ENCODE peak calls at places on chromosomes 1 and 21, in six cellular contexts. M is activated naive CD8-positive, alpha-beta T cell treated with anti-CD3 and anti-CD28 coated beads, Interleukin-2, amount 50 U/mL, for 24 hours; W is upper lobe of right lung; Z is M059J; S is germinal center; Y is fibroblast of lung. K is an unnamed sample.

GRCh38 chr1:241591736-241592135 is 48.4 kb downstream of the CHML start:
- DNase-seq in M (no peak), W (no peak), Z (no peak), S (no peak), Y (no peak), K (no peak)

GRCh38 chr1:53380296-53380695 is 52.4 kb upstream of the LRP8 start:
- DNase-seq in M (no peak), W (peak; percentile 20), Z (no peak), S (no peak), Y (no peak), K (no peak)

GRCh38 chr1:223717123-223717522 is 4.8 kb downstream of the CAPN2 start:
- DNase-seq in M (no peak), W (no peak), Z (no peak), S (no peak), Y (no peak), K (no peak)

GRCh38 chr21:44508426-44508710 is 31.6 kb downstream of the KRTAP10-1 start:
- DNase-seq in M (no peak), W (no peak), Z (no peak), S (no peak), Y (no peak), K (no peak)

GRCh38 chr1:65471213-65471833 is 50.9 kb downstream of the LEPR start:
- DNase-seq in M (no peak), W (no peak), Z (no peak), S (no peak), Y (no peak), K (no peak)

GRCh38 chr1:66834926-66835325 is 33.9 kb upstream of the INSL5 start:
- DNase-seq in M (no peak), W (no peak), Z (peak; percentile 12), S (no peak), Y (no peak), K (no peak)

GRCh38 chr1:12656575-12656974 is 12.7 kb downstream of the AADACL4 start:
- DNase-seq in M (no peak), W (no peak), Z (no peak), S (no peak), Y (no peak), K (no peak)

GRCh38 chr21:45013271-45013841 is 61.0 kb upstream of the ADARB1 start:
- DNase-seq in M (no peak), W (peak; percentile 53), Z (no peak), S (no peak), Y (no peak), K (peak; percentile 19)

GRCh38 chr1:145845144-145845513 is 301 bp upstream of the NUDT17 start:
- DNase-seq in M (no peak), W (no peak), Z (no peak), S (peak; percentile 88), Y (no peak), K (no peak)

GRCh38 chr21:45455321-45456013 is 50.5 kb downstream of the COL18A1 start:
- DNase-seq in M (no peak), W (no peak), Z (peak; percentile 79), S (no peak), Y (peak; percentile 61), K (peak; percentile 77)

GRCh38 chr1:143698016-143698415 is 273.8 kb downstream of the FAM72C start:
- DNase-seq in M (peak; percentile 23), W (peak; percentile 80), Z (peak; percentile 3), S (peak; percentile 32), Y (peak; percentile 3), K (peak; percentile 21)

GRCh38 chr1:115098979-115099692 is 9.8 kb upstream of the TSPAN2 start:
- DNase-seq in M (peak; percentile 61), W (no peak), Z (peak; percentile 95), S (peak; percentile 55), Y (peak; percentile 19), K (peak; percentile 53)